ENCODE peak calls at places on chromosomes 3 and 15, in six cellular contexts. A is NCI-H2081; O is activated CD4-positive, alpha-beta T cell treated with anti-CD3 and anti-CD28 coated beads, Interleukin-2, amount 50 U/mL, for 1 hour; I is EL; T is T-helper 1 cell; M is NCI-H2029. Z is an unnamed sample.

GRCh38 chr15:89822951-89823701 is 8.5 kb upstream of the ANPEP start:
- DNase-seq in O (no peak), T (no peak), I (peak), A (no peak), M (no peak), Z (no peak)

GRCh38 chr15:60713096-60714084 is 234.4 kb upstream of the ICE2 start:
- DNase-seq in I (no peak), O (no peak), T (no peak), A (no peak), M (no peak), Z (no peak)

GRCh38 chr3:86029590-86029989 is 961.4 kb downstream of the VGLL3 start:
- DNase-seq in I (no peak), O (no peak), T (no peak), M (no peak), A (no peak), Z (no peak)

GRCh38 chr3:127961963-127962362 is 46.9 kb downstream of the KBTBD12 start:
- DNase-seq in I (peak), O (no peak), A (no peak), M (peak), T (no peak), Z (no peak)

GRCh38 chr3:160755776-160756304 is at the start of gene PPM1L:
- DNase-seq in O (peak), M (no peak), I (peak), T (peak), A (peak), Z (peak)

GRCh38 chr3:71979155-71979554 is 194.2 kb upstream of the PROK2 start:
- DNase-seq in A (no peak), I (no peak), O (no peak), M (no peak), T (no peak), Z (no peak)

GRCh38 chr15:56052389-56053045 is 59.1 kb upstream of the NEDD4 start:
- DNase-seq in A (no peak), I (peak), T (peak), O (no peak), M (no peak), Z (no peak)

GRCh38 chr15:77497942-77498361 is 77.3 kb downstream of the HMG20A start:
- DNase-seq in O (no peak), A (no peak), I (no peak), T (no peak), M (no peak), Z (peak)

GRCh38 chr3:18086078-18086477 is 339.1 kb downstream of the SATB1 start:
- DNase-seq in O (no peak), M (no peak), I (no peak), A (no peak), T (no peak), Z (no peak)

GRCh38 chr15:40333922-40334492 is 6.7 kb downstream of the CCDC9B start:
- DNase-seq in M (no peak), T (no peak), A (no peak), I (no peak), O (no peak), Z (peak)

GRCh38 chr15:99566157-99566900 is 545 bp downstream of the MEF2A start:
- DNase-seq in M (no peak), I (peak), T (peak), O (no peak), A (no peak), Z (peak)

GRCh38 chr3:37096292-37096691 is 78.1 kb downstream of the LRRFIP2 start:
- DNase-seq in O (no peak), M (no peak), I (peak), T (no peak), A (no peak), Z (no peak)

GRCh38 chr3:933311-933710 is 159.5 kb upstream of the CNTN6 start:
- DNase-seq in M (no peak), I (no peak), A (no peak), T (no peak), O (no peak), Z (no peak)

GRCh38 chr15:87609474-87609873 is 647.1 kb downstream of the NTRK3 start:
- DNase-seq in T (no peak), I (peak), O (no peak), M (no peak), A (no peak), Z (no peak)

GRCh38 chr3:41097896-41098496 is 101.3 kb upstream of the CTNNB1 start:
- DNase-seq in I (no peak), M (no peak), O (no peak), A (no peak), T (no peak), Z (no peak)

GRCh38 chr3:164230385-164231094 is 847.8 kb downstream of the SI start:
- DNase-seq in T (no peak), O (no peak), A (no peak), M (no peak), I (no peak), Z (no peak)

GRCh38 chr3:188041193-188041592 is 112.8 kb upstream of the LPP start:
- DNase-seq in M (no peak), I (no peak), A (no peak), T (peak), O (no peak), Z (no peak)

GRCh38 chr3:16604433-16604832 is 790 bp downstream of the DAZL start:
- DNase-seq in O (no peak), A (no peak), I (no peak), M (no peak), T (no peak), Z (no peak)

GRCh38 chr3:45923755-45924154 is 19.5 kb upstream of the CXCR6 start:
- DNase-seq in T (no peak), M (no peak), I (peak), O (no peak), A (no peak), Z (no peak)

GRCh38 chr15:82663186-82663600 is 16.0 kb upstream of the CPEB1 start:
- DNase-seq in T (peak), I (peak), A (no peak), O (peak), M (no peak), Z (no peak)

Z was measured in gastrocnemius medialis.